ENCODE peak calls at places on chromosomes 5 and 9, in six cellular contexts. F, Y, T, O, L and A are unnamed samples.

GRCh38 chr9:133703571-133704399 is 34.4 kb downstream of the SARDH start:
- DNase-seq in T (no peak), O (no peak), L (no peak), Y (peak), F (no peak), A (no peak)

GRCh38 chr9:1986341-1986740 is 28.8 kb upstream of the SMARCA2 start:
- DNase-seq in O (no peak), T (no peak), F (no peak), L (no peak), Y (no peak), A (no peak)

GRCh38 chr5:122715095-122715494 is 59.8 kb upstream of the SNX2 start:
- DNase-seq in F (no peak), O (peak), T (no peak), L (peak), Y (no peak), A (no peak)

GRCh38 chr5:170182461-170182860 is 50.3 kb upstream of the C5orf58 start:
- DNase-seq in O (no peak), F (no peak), Y (no peak), L (no peak), T (no peak), A (no peak)

GRCh38 chr9:127642047-127642740 is 30.1 kb downstream of the STXBP1 start:
- DNase-seq in F (no peak), T (no peak), L (no peak), Y (no peak), O (no peak), A (peak)

GRCh38 chr9:136656795-136657611 is 5.7 kb upstream of the EGFL7 start:
- DNase-seq in Y (no peak), F (no peak), L (no peak), T (no peak), O (no peak), A (no peak)

GRCh38 chr5:177508837-177509236 is 789 bp downstream of the DOK3 start:
- DNase-seq in T (no peak), Y (no peak), O (no peak), L (no peak), F (no peak), A (no peak)

GRCh38 chr9:116756995-116757394 is 69.9 kb downstream of the TRIM32 start:
- DNase-seq in T (no peak), O (no peak), F (no peak), L (no peak), Y (no peak), A (no peak)

GRCh38 chr5:176870110-176870591 is 29.0 kb downstream of the HK3 start:
- DNase-seq in F (no peak), T (peak), L (peak), Y (no peak), O (peak), A (no peak)

GRCh38 chr5:139131881-139132480 is 66.2 kb downstream of the SIL1 start:
- DNase-seq in F (no peak), O (no peak), Y (no peak), L (no peak), T (no peak), A (no peak)

GRCh38 chr9:16352791-16353401 is 517.6 kb downstream of the BNC2 start:
- DNase-seq in L (peak), Y (no peak), F (peak), T (no peak), O (no peak), A (no peak)

GRCh38 chr9:95808001-95808400 is 67.5 kb upstream of the ERCC6L2 start:
- DNase-seq in Y (peak), F (no peak), L (peak), T (no peak), O (peak), A (no peak)

GRCh38 chr5:1005904-1006655 is 2.5 kb upstream of the NKD2 start:
- DNase-seq in T (no peak), L (no peak), F (no peak), Y (no peak), O (no peak), A (no peak)

GRCh38 chr5:73451218-73452130 is 2.9 kb upstream of the FOXD1 start:
- DNase-seq in T (peak), Y (peak), O (peak), F (no peak), L (peak), A (peak)

GRCh38 chr5:156764149-156764548 is 85.9 kb upstream of the PPP1R2B start:
- DNase-seq in Y (no peak), O (peak), T (no peak), L (no peak), F (no peak), A (no peak)

GRCh38 chr9:93346240-93347112 is 105.0 kb upstream of the FAM120A start:
- DNase-seq in T (no peak), O (peak), F (no peak), L (peak), Y (no peak), A (no peak)

GRCh38 chr5:1300581-1301083 is 5.8 kb upstream of the TERT start:
- DNase-seq in O (no peak), F (no peak), L (no peak), Y (no peak), T (no peak), A (no peak)

GRCh38 chr5:124156408-124157027 is 589.9 kb downstream of the ZNF608 start:
- DNase-seq in F (no peak), L (peak), T (no peak), Y (no peak), O (no peak), A (no peak)

GRCh38 chr5:178388381-178389030 is 155.9 kb upstream of the PHYKPL start:
- DNase-seq in T (no peak), L (peak), F (no peak), Y (no peak), O (no peak), A (no peak)

GRCh38 chr5:65611524-65611923 is 12.6 kb downstream of the TRIM23 start:
- DNase-seq in Y (peak), F (no peak), O (peak), T (peak), L (no peak), A (peak)

GRCh38 chr9:75064307-75065025 is 23.5 kb downstream of the NMRK1 start:
- DNase-seq in O (peak), F (peak), L (peak), T (peak), Y (no peak), A (peak)

GRCh38 chr5:180333661-180334060 is 19.5 kb downstream of the GFPT2 start:
- DNase-seq in L (peak), T (peak), O (peak), Y (no peak), F (no peak), A (peak)